ENCODE peak calls at places on chromosomes 4 and X, in eight cellular contexts. One of them, this sample, is unnamed.
A peak's percentile ranks its signal among the peaks of the same experiment; 100 is the strongest.

GRCh38 chrX:12791253-12792228 is at the start of gene PRPS2:
- DNase-seq in tibial artery: peak; percentile 70
- DNase-seq in stomach: peak; percentile 69
- DNase-seq in astrocyte of the spinal cord: peak; percentile 32
- DNase-seq in heart right ventricle: peak; percentile 54
- DNase-seq in fibroblast of lung: peak; percentile 43
- DNase-seq in K562: peak; percentile 86
- DNase-seq in AG09309: no peak
- DNase-seq in this sample: no peak

GRCh38 chr4:161577604-161578301 is 586.0 kb downstream of the FSTL5 start:
- DNase-seq in fibroblast of lung: peak; percentile 80
- DNase-seq in tibial artery: no peak
- DNase-seq in heart right ventricle: no peak
- DNase-seq in stomach: no peak
- DNase-seq in astrocyte of the spinal cord: peak; percentile 83
- DNase-seq in AG09309: peak; percentile 92
- DNase-seq in K562: no peak
- DNase-seq in this sample: peak; percentile 53

GRCh38 chr4:183256756-183257385 is 63.2 kb downstream of the CLDN22 start:
- DNase-seq in stomach: peak; percentile 55
- DNase-seq in fibroblast of lung: peak; percentile 37
- DNase-seq in heart right ventricle: peak; percentile 59
- DNase-seq in AG09309: no peak
- DNase-seq in tibial artery: peak; percentile 70
- DNase-seq in astrocyte of the spinal cord: peak; percentile 40
- DNase-seq in K562: peak; percentile 70
- DNase-seq in this sample: no peak

GRCh38 chrX:39726810-39727209 is 370.9 kb downstream of the BCOR start:
- DNase-seq in tibial artery: no peak
- DNase-seq in astrocyte of the spinal cord: peak; percentile 50
- DNase-seq in stomach: no peak
- DNase-seq in heart right ventricle: peak; percentile 25
- DNase-seq in AG09309: no peak
- DNase-seq in fibroblast of lung: peak; percentile 73
- DNase-seq in K562: no peak
- DNase-seq in this sample: no peak

GRCh38 chrX:136065044-136065671 is 79.9 kb downstream of the SLC9A6 start:
- DNase-seq in fibroblast of lung: peak; percentile 65
- DNase-seq in heart right ventricle: peak; percentile 40
- DNase-seq in stomach: no peak
- DNase-seq in AG09309: no peak
- DNase-seq in astrocyte of the spinal cord: peak; percentile 81
- DNase-seq in K562: no peak
- DNase-seq in tibial artery: peak; percentile 70
- DNase-seq in this sample: no peak

GRCh38 chr4:156705291-156705690 is 266.3 kb downstream of the PDGFC start:
- DNase-seq in stomach: no peak
- DNase-seq in AG09309: peak; percentile 20
- DNase-seq in tibial artery: no peak
- DNase-seq in heart right ventricle: no peak
- DNase-seq in K562: no peak
- DNase-seq in astrocyte of the spinal cord: peak; percentile 58
- DNase-seq in fibroblast of lung: peak; percentile 79
- DNase-seq in this sample: peak; percentile 12

GRCh38 chrX:103730147-103730546 is 19.4 kb downstream of the TMEM31 start:
- DNase-seq in fibroblast of lung: peak; percentile 3
- DNase-seq in stomach: no peak
- DNase-seq in AG09309: no peak
- DNase-seq in tibial artery: no peak
- DNase-seq in K562: no peak
- DNase-seq in astrocyte of the spinal cord: peak; percentile 8
- DNase-seq in heart right ventricle: no peak
- DNase-seq in this sample: no peak

GRCh38 chr4:123943976-123944375 is 547.4 kb downstream of the SPRY1 start:
- DNase-seq in fibroblast of lung: no peak
- DNase-seq in astrocyte of the spinal cord: no peak
- DNase-seq in tibial artery: no peak
- DNase-seq in stomach: no peak
- DNase-seq in K562: no peak
- DNase-seq in heart right ventricle: no peak
- DNase-seq in AG09309: no peak
- DNase-seq in this sample: no peak

GRCh38 chr4:84870398-84871163 is 95.9 kb downstream of the WDFY3 start:
- DNase-seq in K562: no peak
- DNase-seq in tibial artery: no peak
- DNase-seq in stomach: no peak
- DNase-seq in fibroblast of lung: peak; percentile 91
- DNase-seq in astrocyte of the spinal cord: peak; percentile 74
- DNase-seq in AG09309: no peak
- DNase-seq in heart right ventricle: no peak
- DNase-seq in this sample: peak; percentile 54

GRCh38 chrX:3501833-3502535 is 155.5 kb upstream of the MXRA5 start:
- DNase-seq in fibroblast of lung: peak; percentile 89
- DNase-seq in tibial artery: no peak
- DNase-seq in K562: no peak
- DNase-seq in stomach: no peak
- DNase-seq in heart right ventricle: no peak
- DNase-seq in AG09309: no peak
- DNase-seq in astrocyte of the spinal cord: peak; percentile 3
- DNase-seq in this sample: peak; percentile 36

GRCh38 chr4:42914937-42915336 is 22.4 kb downstream of the GRXCR1 start:
- DNase-seq in fibroblast of lung: no peak
- DNase-seq in heart right ventricle: no peak
- DNase-seq in astrocyte of the spinal cord: no peak
- DNase-seq in K562: no peak
- DNase-seq in tibial artery: no peak
- DNase-seq in stomach: no peak
- DNase-seq in AG09309: no peak
- DNase-seq in this sample: no peak

GRCh38 chrX:1389181-1389992 is 2.5 kb downstream of the SLC25A6 start:
- DNase-seq in K562: no peak
- DNase-seq in AG09309: no peak
- DNase-seq in stomach: peak; percentile 24
- DNase-seq in tibial artery: peak; percentile 63
- DNase-seq in astrocyte of the spinal cord: no peak
- DNase-seq in fibroblast of lung: no peak
- DNase-seq in heart right ventricle: no peak
- DNase-seq in this sample: no peak

GRCh38 chrX:56812515-56813105 is 83.6 kb downstream of the NBDY start:
- DNase-seq in tibial artery: no peak
- DNase-seq in AG09309: no peak
- DNase-seq in stomach: no peak
- DNase-seq in K562: no peak
- DNase-seq in fibroblast of lung: no peak
- DNase-seq in astrocyte of the spinal cord: no peak
- DNase-seq in heart right ventricle: no peak
- DNase-seq in this sample: no peak

DNA sequence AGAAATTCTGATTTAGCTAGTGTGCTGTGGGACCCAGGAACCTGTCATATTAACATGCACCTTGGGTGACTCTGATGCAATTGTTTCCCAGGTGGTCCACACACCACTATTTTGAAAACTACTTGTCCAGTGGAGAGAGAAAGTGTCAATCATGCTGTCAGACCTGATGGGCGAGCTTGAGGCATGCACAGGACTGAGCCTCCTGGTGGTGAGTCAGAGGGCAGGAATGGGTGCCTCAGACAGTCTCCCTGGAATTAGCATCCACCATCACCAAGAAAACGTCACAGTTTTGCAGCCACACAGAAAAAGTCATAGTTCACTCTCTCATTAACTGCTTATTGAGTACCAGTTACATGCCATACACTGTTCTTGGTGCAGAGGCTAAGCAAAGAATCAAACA is 181.8 kb upstream of the MAOA start:
- DNase-seq in heart right ventricle: no peak
- DNase-seq in tibial artery: no peak
- DNase-seq in fibroblast of lung: no peak
- DNase-seq in AG09309: no peak
- DNase-seq in stomach: no peak
- DNase-seq in astrocyte of the spinal cord: no peak
- DNase-seq in K562: no peak
- DNase-seq in this sample: no peak
- TF ChIP-seq CTCF in heart right ventricle: no peak
- TF ChIP-seq CTCF in tibial artery: no peak
- TF ChIP-seq CTCF in fibroblast of lung: no peak
- TF ChIP-seq CTCF in AG09309: no peak
- TF ChIP-seq CTCF in stomach: no peak
- TF ChIP-seq CTCF in astrocyte of the spinal cord: no peak
- TF ChIP-seq CTCF in K562: no peak
- TF ChIP-seq CTCF in this sample: no peak

GRCh38 chrX:10681167-10681566 is 60.8 kb upstream of the MID1 start:
- DNase-seq in heart right ventricle: no peak
- DNase-seq in K562: no peak
- DNase-seq in AG09309: no peak
- DNase-seq in astrocyte of the spinal cord: no peak
- DNase-seq in fibroblast of lung: no peak
- DNase-seq in stomach: no peak
- DNase-seq in tibial artery: no peak
- DNase-seq in this sample: no peak

GRCh38 chrX:10677490-10677889 is 57.1 kb upstream of the MID1 start:
- DNase-seq in stomach: no peak
- DNase-seq in K562: no peak
- DNase-seq in AG09309: no peak
- DNase-seq in heart right ventricle: no peak
- DNase-seq in astrocyte of the spinal cord: no peak
- DNase-seq in fibroblast of lung: peak; percentile 10
- DNase-seq in tibial artery: no peak
- DNase-seq in this sample: no peak

GRCh38 chrX:10679387-10679786 is 59.0 kb upstream of the MID1 start:
- DNase-seq in AG09309: no peak
- DNase-seq in heart right ventricle: no peak
- DNase-seq in tibial artery: no peak
- DNase-seq in astrocyte of the spinal cord: no peak
- DNase-seq in stomach: no peak
- DNase-seq in fibroblast of lung: no peak
- DNase-seq in K562: no peak
- DNase-seq in this sample: no peak

DNA sequence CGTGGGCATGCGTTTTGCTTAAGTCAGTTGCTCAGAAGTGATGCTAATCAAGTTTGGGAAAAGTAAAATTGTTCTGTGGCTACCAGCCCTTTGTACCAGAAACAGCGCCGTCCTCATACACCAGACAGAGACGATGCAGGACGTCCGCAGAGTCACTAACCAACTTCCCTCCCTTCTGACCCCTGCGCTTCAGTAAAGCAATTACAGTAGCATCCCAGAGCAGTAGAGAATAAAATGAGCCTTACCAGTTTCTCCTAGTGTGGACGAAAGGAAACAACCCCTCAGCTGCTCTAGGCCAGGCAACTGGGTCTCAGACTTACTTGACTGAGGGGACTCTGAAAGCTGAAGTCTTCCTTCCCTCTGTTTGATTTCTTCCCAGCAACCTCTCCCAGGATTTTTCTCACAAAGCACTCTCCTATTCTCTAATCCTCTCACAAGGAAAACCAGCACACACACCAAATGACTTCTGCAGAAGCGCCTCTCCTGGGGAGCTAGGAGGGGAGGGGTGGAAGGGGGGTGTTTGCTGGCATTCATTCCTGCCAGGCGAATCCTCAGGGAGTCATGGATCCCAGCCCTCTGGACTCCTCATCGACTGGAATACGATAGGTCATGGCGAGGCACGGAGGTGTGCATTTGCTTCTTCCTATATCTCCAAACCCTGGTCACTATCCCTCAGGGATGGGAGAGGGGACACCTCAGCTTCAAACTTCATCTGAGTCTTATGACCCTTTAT is 56.0 kb upstream of the MID1 start:
- DNase-seq in K562: no peak
- DNase-seq in astrocyte of the spinal cord: no peak
- DNase-seq in AG09309: no peak
- DNase-seq in tibial artery: no peak
- DNase-seq in heart right ventricle: no peak
- DNase-seq in stomach: no peak
- DNase-seq in fibroblast of lung: peak; percentile 1
- DNase-seq in this sample: no peak
- H3K4me3 ChIP-seq in K562: no peak overlapping the region
- H3K4me3 ChIP-seq in astrocyte of the spinal cord: no peak overlapping the region
- H3K4me3 ChIP-seq in AG09309: no peak overlapping the region
- H3K4me3 ChIP-seq in tibial artery: no peak overlapping the region
- H3K4me3 ChIP-seq in heart right ventricle: no peak overlapping the region
- H3K4me3 ChIP-seq in stomach: no peak overlapping the region
- H3K4me3 ChIP-seq in fibroblast of lung: no peak overlapping the region
- H3K4me3 ChIP-seq in this sample: no peak overlapping the region

GRCh38 chrX:118726887-118727685 is at the start of gene IL13RA1:
- DNase-seq in tibial artery: peak; percentile 92
- DNase-seq in AG09309: no peak
- DNase-seq in fibroblast of lung: peak; percentile 83
- DNase-seq in stomach: peak; percentile 86
- DNase-seq in K562: peak; percentile 88
- DNase-seq in astrocyte of the spinal cord: peak; percentile 90
- DNase-seq in heart right ventricle: peak; percentile 77
- DNase-seq in this sample: peak; percentile 63
- TF ChIP-seq CTCF in tibial artery: no peak
- TF ChIP-seq CTCF in AG09309: no peak
- TF ChIP-seq CTCF in fibroblast of lung: no peak
- TF ChIP-seq CTCF in stomach: no peak
- TF ChIP-seq CTCF in K562: no peak
- TF ChIP-seq CTCF in astrocyte of the spinal cord: no peak
- TF ChIP-seq CTCF in heart right ventricle: no peak
- TF ChIP-seq CTCF in this sample: no peak

GRCh38 chr4:140718240-140718639 is 37.9 kb downstream of the TBC1D9 start:
- DNase-seq in astrocyte of the spinal cord: peak; percentile 73
- DNase-seq in AG09309: no peak
- DNase-seq in fibroblast of lung: peak; percentile 48
- DNase-seq in K562: no peak
- DNase-seq in tibial artery: no peak
- DNase-seq in heart right ventricle: no peak
- DNase-seq in stomach: no peak
- DNase-seq in this sample: no peak

GRCh38 chr4:140720387-140721087 is 35.6 kb downstream of the TBC1D9 start:
- DNase-seq in fibroblast of lung: no peak
- DNase-seq in stomach: no peak
- DNase-seq in tibial artery: no peak
- DNase-seq in AG09309: no peak
- DNase-seq in K562: no peak
- DNase-seq in heart right ventricle: no peak
- DNase-seq in astrocyte of the spinal cord: no peak
- DNase-seq in this sample: no peak

GRCh38 chr4:140719693-140720092 is 36.5 kb downstream of the TBC1D9 start:
- DNase-seq in tibial artery: no peak
- DNase-seq in astrocyte of the spinal cord: no peak
- DNase-seq in stomach: no peak
- DNase-seq in AG09309: no peak
- DNase-seq in K562: no peak
- DNase-seq in fibroblast of lung: no peak
- DNase-seq in heart right ventricle: no peak
- DNase-seq in this sample: no peak

GRCh38 chr4:140719022-140719421 is 37.2 kb downstream of the TBC1D9 start:
- DNase-seq in tibial artery: no peak
- DNase-seq in heart right ventricle: no peak
- DNase-seq in fibroblast of lung: peak; percentile 74
- DNase-seq in K562: no peak
- DNase-seq in astrocyte of the spinal cord: peak; percentile 56
- DNase-seq in AG09309: no peak
- DNase-seq in stomach: no peak
- DNase-seq in this sample: no peak

DNA sequence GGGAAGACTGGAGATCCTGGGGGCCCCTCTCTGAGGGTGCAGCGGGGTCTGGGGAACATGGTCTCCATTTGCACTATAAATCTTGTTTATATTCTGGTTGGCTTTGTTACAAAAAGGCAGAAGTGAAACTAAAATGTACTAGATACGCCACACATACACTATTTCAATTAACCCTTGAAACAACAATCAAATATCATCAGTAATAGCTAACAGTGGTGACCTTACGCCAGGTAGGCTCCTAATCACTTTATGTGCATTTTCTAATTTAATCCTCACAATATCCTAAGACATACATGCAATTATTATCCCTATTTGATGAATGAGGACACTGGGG is 35.1 kb downstream of the TBC1D9 start:
- DNase-seq in tibial artery: no peak
- DNase-seq in fibroblast of lung: no peak
- DNase-seq in K562: no peak
- DNase-seq in stomach: no peak
- DNase-seq in astrocyte of the spinal cord: no peak
- DNase-seq in AG09309: no peak
- DNase-seq in heart right ventricle: no peak
- DNase-seq in this sample: no peak
- H3K4me3 ChIP-seq in tibial artery: no peak overlapping the region
- H3K4me3 ChIP-seq in fibroblast of lung: no peak overlapping the region
- H3K4me3 ChIP-seq in K562: no peak overlapping the region
- H3K4me3 ChIP-seq in stomach: peak overlapping the region; percentile 13
- H3K4me3 ChIP-seq in astrocyte of the spinal cord: no peak overlapping the region
- H3K4me3 ChIP-seq in AG09309: no peak overlapping the region
- H3K4me3 ChIP-seq in heart right ventricle: peak overlapping the region; percentile 19
- H3K4me3 ChIP-seq in this sample: no peak overlapping the region